ENCODE peak calls at places on chromosomes 16 and 17, in six cellular contexts. G is left ventricle myocardium inferior, M is GM23338, X is aorta, O is brain microvascular endothelial cell, U is DND-41. A is an unnamed sample. For H3K36me3, the result is how much of the 10 kb centered on the place peaks cover.

GRCh38 chr17:65820306-65820705 is 258.9 kb upstream of the AXIN2 start:
- DNase-seq in G (no peak), U (no peak), O (no peak), X (no peak), M (no peak), A (no peak)

GRCh38 chr17:15456972-15457722 is 10.3 kb downstream of the CDRT4 start:
- DNase-seq in X (peak), U (peak), M (no peak), O (peak), G (peak), A (peak)

GRCh38 chr17:43598359-43599045 is 52.4 kb upstream of the ETV4 start:
- DNase-seq in M (no peak), U (no peak), X (no peak), G (no peak), O (no peak), A (no peak)

GRCh38 chr16:2838928-2839327 is 8.8 kb downstream of the ZG16B start:
- DNase-seq in X (peak), O (peak), G (peak), U (peak), M (peak), A (peak)

GRCh38 chr17:31404028-31404949 is 12.8 kb downstream of the RAB11FIP4 start:
- DNase-seq in U (no peak), M (no peak), O (no peak), G (no peak), X (peak), A (no peak)

GRCh38 chr17:44585315-44585714 is 28.0 kb downstream of the FZD2 start:
- DNase-seq in O (no peak), M (no peak), U (no peak), X (no peak), G (no peak), A (no peak)

GRCh38 chr17:67377727-67378443 is 804 bp downstream of the PITPNC1 start:
- DNase-seq in M (peak), O (no peak), X (peak), U (peak), G (peak), A (peak)

GRCh38 chr17:65198653-65199382 is 61.6 kb downstream of the RGS9 start:
- DNase-seq in O (no peak), X (no peak), G (no peak), U (peak), M (peak), A (no peak)

GRCh38 chr17:40598021-40598927 is 33.0 kb upstream of the CCR7 start:
- DNase-seq in M (no peak), G (no peak), O (no peak), X (no peak), U (no peak), A (no peak)

GRCh38 chr16:87897563-87898505 is 28.5 kb upstream of the SLC7A5 start:
- DNase-seq in O (no peak), X (no peak), G (no peak), U (peak), M (no peak), A (no peak)

GRCh38 chr16:64211306-64211705 is 910.6 kb downstream of the CDH11 start:
- DNase-seq in G (no peak), O (no peak), M (no peak), X (no peak), U (no peak), A (no peak)

GRCh38 chr16:15976929-15977637 is 27.7 kb downstream of the ABCC1 start:
- DNase-seq in X (peak), U (no peak), M (no peak), G (no peak), O (no peak), A (no peak)

GRCh38 chr17:76025294-76025693 is 1.8 kb downstream of the EVPL start:
- DNase-seq in X (no peak), U (no peak), M (no peak), O (no peak), G (no peak), A (no peak)

GRCh38 chr17:76022285-76022684 is 4.8 kb downstream of the EVPL start:
- DNase-seq in X (no peak), M (peak), G (no peak), O (no peak), U (no peak), A (no peak)

GRCh38 chr17:76022973-76023899 is 3.9 kb downstream of the EVPL start:
- DNase-seq in U (no peak), G (no peak), X (no peak), M (no peak), O (no peak), A (no peak)

GRCh38 chr17:76023900-76024237 is 3.2 kb downstream of the EVPL start:
- DNase-seq in U (no peak), X (no peak), O (no peak), G (no peak), M (no peak), A (no peak)

GRCh38 chr17:76024353-76024752 is 2.8 kb downstream of the EVPL start:
- DNase-seq in U (no peak), G (no peak), X (no peak), M (no peak), O (no peak), A (no peak)
- H3K4me3 ChIP-seq in U (no peak), G (no peak), X (no peak), M (no peak), O (no peak), A (no peak)

DNA sequence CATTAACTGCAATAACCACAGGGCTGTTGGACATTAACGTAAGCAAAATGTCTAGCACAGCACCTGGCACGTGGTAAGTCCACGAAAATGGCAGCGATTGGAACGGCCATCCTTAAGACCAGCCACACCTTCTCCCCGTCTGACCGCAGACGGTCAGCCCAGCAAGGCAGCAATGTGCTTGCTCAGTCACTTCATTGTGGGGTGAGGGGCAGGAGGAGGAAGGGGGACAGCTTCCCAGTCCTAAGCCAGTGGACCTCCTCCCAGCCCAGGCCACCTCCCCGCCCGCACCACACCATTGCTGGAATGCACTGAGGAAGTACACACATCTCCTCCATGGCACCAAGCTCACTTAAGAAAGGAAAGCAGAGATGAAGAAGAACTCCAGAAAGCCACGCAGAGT is 8.6 kb upstream of the MYLK3 start:
- DNase-seq in M (no peak), O (no peak), X (no peak), U (no peak), G (no peak), A (no peak)
- H3K27ac ChIP-seq in M (no peak), O (no peak), X (no peak), U (no peak), G (peak), A (peak)

GRCh38 chr16:66741131-66741900 is 10.1 kb downstream of the DYNC1LI2 start:
- DNase-seq in G (peak), X (peak), M (no peak), U (no peak), O (peak), A (peak)

GRCh38 chr16:66740533-66740932 is 10.9 kb downstream of the DYNC1LI2 start:
- DNase-seq in O (no peak), U (no peak), G (no peak), X (no peak), M (no peak), A (no peak)

GRCh38 chr16:66742409-66742808 is 9.0 kb downstream of the DYNC1LI2 start:
- DNase-seq in U (no peak), G (no peak), M (no peak), X (no peak), O (no peak), A (no peak)

GRCh38 chr16:66741971-66742396 is 9.4 kb downstream of the DYNC1LI2 start:
- DNase-seq in G (no peak), M (no peak), U (no peak), O (peak), X (no peak), A (no peak)

DNA sequence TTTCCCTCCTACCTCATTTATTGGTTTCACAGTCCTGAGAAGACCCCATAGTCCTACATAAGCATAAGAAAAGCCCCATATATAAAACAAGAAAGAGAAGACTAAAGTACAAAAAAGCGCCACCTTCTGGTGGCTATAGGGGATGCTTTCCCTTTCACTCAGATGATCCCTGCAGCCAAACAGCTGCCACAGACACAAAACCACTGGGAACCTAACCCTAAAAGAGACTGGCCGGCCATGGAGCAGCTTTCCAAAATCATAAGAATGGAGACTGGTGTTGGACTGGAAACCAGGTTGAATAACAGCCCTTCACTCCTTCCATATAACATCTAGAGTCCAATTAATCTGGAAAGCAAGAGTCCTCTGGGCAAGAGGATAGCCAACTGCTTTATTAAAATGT is 11.4 kb downstream of the DYNC1LI2 start:
- DNase-seq in U (peak), G (no peak), O (no peak), X (no peak), M (peak), A (no peak)
- H3K36me3 ChIP-seq in U (half or more), G (half or more), O (half or more), X (under half), M (half or more), A (under half)

GRCh38 chr16:67246081-67246944 is 968 bp downstream of the FHOD1 start:
- DNase-seq in G (peak), O (peak), U (no peak), M (peak), X (peak), A (peak)

GRCh38 chr16:67243481-67243880 is 3.8 kb downstream of the FHOD1 start:
- DNase-seq in O (no peak), M (no peak), X (no peak), G (no peak), U (no peak), A (no peak)

GRCh38 chr16:67245189-67245585 is 2.1 kb downstream of the FHOD1 start:
- DNase-seq in M (no peak), X (peak), O (no peak), U (no peak), G (no peak), A (no peak)

GRCh38 chr16:67245674-67246080 is 1.6 kb downstream of the FHOD1 start:
- DNase-seq in O (no peak), M (no peak), G (no peak), U (no peak), X (no peak), A (no peak)

GRCh38 chr16:67244387-67245188 is 2.7 kb downstream of the FHOD1 start:
- DNase-seq in O (peak), X (peak), M (no peak), U (peak), G (peak), A (peak)
- H3K4me3 ChIP-seq in O (peak), X (no peak), M (peak), U (no peak), G (peak), A (no peak)

GRCh38 chr17:80795737-80796136 is 195.9 kb upstream of the CHMP6 start:
- DNase-seq in M (no peak), U (no peak), O (no peak), G (peak), X (peak), A (peak)
- H3K27ac ChIP-seq in M (no peak), U (peak), O (no peak), G (no peak), X (no peak), A (no peak)

A was measured in lung.